ENCODE peak calls at places on chromosomes 5 and 9, in five cellular contexts. T is psoas muscle, Q is glutamatergic neuron, M is left ventricle myocardium inferior, D is GM23338. W is an unnamed sample.

GRCh38 chr5:145495741-145496140 is 339.4 kb downstream of the PRELID2 start:
- DNase-seq in M (no peak), T (no peak), D (no peak), Q (no peak), W (peak)

GRCh38 chr9:71683598-71684235 is 84.6 kb downstream of the CEMIP2 start:
- DNase-seq in D (peak), M (no peak), T (no peak), Q (no peak), W (no peak)

GRCh38 chr9:129069128-129069824 is 11.6 kb upstream of the DOLPP1 start:
- DNase-seq in Q (no peak), T (peak), D (no peak), M (peak), W (peak)

GRCh38 chr5:73318308-73318719 is 130.3 kb downstream of the FOXD1 start:
- DNase-seq in Q (no peak), D (no peak), T (no peak), M (no peak), W (no peak)

GRCh38 chr5:126464959-126465358 is 41.8 kb downstream of the GRAMD2B start:
- DNase-seq in D (no peak), T (no peak), Q (no peak), M (no peak), W (no peak)

GRCh38 chr5:126811515-126812198 is 34.7 kb downstream of the LMNB1 start:
- DNase-seq in M (no peak), T (no peak), Q (no peak), D (no peak), W (peak)

GRCh38 chr9:123364241-123364824 is 8.3 kb downstream of the CRB2 start:
- DNase-seq in D (no peak), M (no peak), T (no peak), Q (no peak), W (no peak)

GRCh38 chr5:60533789-60534188 is 166.2 kb downstream of the DEPDC1B start:
- DNase-seq in Q (no peak), M (no peak), D (no peak), T (no peak), W (no peak)

GRCh38 chr9:16526380-16526779 is 344.1 kb downstream of the BNC2 start:
- DNase-seq in D (no peak), Q (no peak), T (no peak), M (no peak), W (no peak)

GRCh38 chr9:109248133-109248581 is 72.7 kb downstream of the EPB41L4B start:
- DNase-seq in M (no peak), T (no peak), D (no peak), Q (no peak), W (no peak)

GRCh38 chr9:117656007-117656406 is 48.2 kb upstream of the TLR4 start:
- DNase-seq in M (no peak), T (no peak), D (no peak), Q (no peak), W (no peak)

GRCh38 chr5:95728494-95729114 is 2.5 kb upstream of the RHOBTB3 start:
- DNase-seq in Q (no peak), M (no peak), D (peak), T (no peak), W (peak)

GRCh38 chr9:134174526-134175290 is 10.3 kb upstream of the RNU6ATAC start:
- DNase-seq in M (no peak), T (no peak), D (no peak), Q (no peak), W (no peak)

GRCh38 chr5:134247411-134247810 is 21.5 kb upstream of the PPP2CA start:
- DNase-seq in M (no peak), T (no peak), Q (no peak), D (no peak), W (no peak)

GRCh38 chr9:36903541-36904435 is 130.3 kb downstream of the PAX5 start:
- DNase-seq in D (no peak), T (no peak), M (no peak), Q (no peak), W (peak)

GRCh38 chr9:36862206-36863145 is 171.6 kb downstream of the PAX5 start:
- DNase-seq in D (peak), M (no peak), T (no peak), Q (peak), W (peak)

GRCh38 chr5:17114715-17115599 is 102.5 kb upstream of the BASP1 start:
- DNase-seq in D (no peak), T (no peak), Q (no peak), M (no peak), W (no peak)

GRCh38 chr5:145554399-145554798 is 280.7 kb downstream of the PRELID2 start:
- DNase-seq in T (no peak), D (no peak), Q (no peak), M (no peak), W (no peak)

GRCh38 chr5:91380491-91381133 is 2.5 kb downstream of the ARRDC3 start:
- DNase-seq in D (peak), Q (peak), T (peak), M (peak), W (peak)

GRCh38 chr5:657570-657969 is 35.6 kb downstream of the TPPP start:
- DNase-seq in T (no peak), Q (no peak), M (no peak), D (no peak), W (no peak)

GRCh38 chr9:18485691-18486090 is 11.7 kb downstream of the ADAMTSL1 start:
- DNase-seq in M (no peak), Q (no peak), D (no peak), T (no peak), W (no peak)

GRCh38 chr9:69809304-69809863 is 11.2 kb upstream of the CFAP95 start:
- DNase-seq in Q (no peak), D (peak), M (no peak), T (no peak), W (peak)

GRCh38 chr5:55338092-55338613 is 30.4 kb downstream of the MTREX start:
- DNase-seq in D (no peak), Q (no peak), T (no peak), M (no peak), W (no peak)

GRCh38 chr5:123755587-123756324 is 243.8 kb downstream of the CSNK1G3 start:
- DNase-seq in Q (no peak), M (no peak), T (no peak), D (no peak), W (no peak)

GRCh38 chr5:140038373-140038957 is 4.6 kb downstream of the NRG2 start:
- DNase-seq in M (no peak), T (no peak), D (peak), Q (no peak), W (no peak)

GRCh38 chr9:135083831-135084230 is 3.6 kb upstream of the OLFM1 start:
- DNase-seq in D (no peak), M (no peak), T (no peak), Q (no peak), W (no peak)

GRCh38 chr5:143800715-143801114 is 11.2 kb upstream of the HMHB1 start:
- DNase-seq in Q (no peak), T (no peak), D (no peak), M (no peak), W (no peak)

GRCh38 chr9:34546834-34547827 is 24.3 kb upstream of the ENHO start:
- DNase-seq in Q (peak), M (peak), D (peak), T (peak), W (peak)

GRCh38 chr5:123708074-123708806 is 196.3 kb downstream of the CSNK1G3 start:
- DNase-seq in Q (no peak), T (no peak), M (no peak), D (no peak), W (no peak)

GRCh38 chr5:15350614-15351013 is 149.4 kb upstream of the FBXL7 start:
- DNase-seq in Q (no peak), M (no peak), D (no peak), T (no peak), W (no peak)

GRCh38 chr5:173329370-173330150 is 1.3 kb upstream of the STC2 start:
- DNase-seq in Q (peak), T (no peak), M (no peak), D (peak), W (peak)

GRCh38 chr5:29853711-29854110 is 1339.8 kb upstream of the CDH6 start:
- DNase-seq in Q (no peak), M (no peak), T (no peak), D (no peak), W (no peak)

GRCh38 chr5:34655354-34655991 is 655 bp upstream of the RAI14 start:
- DNase-seq in T (no peak), D (peak), Q (peak), M (no peak), W (peak)

GRCh38 chr5:102080288-102080687 is 215.8 kb downstream of the SLCO4C1 start:
- DNase-seq in D (no peak), Q (no peak), T (no peak), M (no peak), W (no peak)

GRCh38 chr5:14659821-14660607 is 4.5 kb upstream of the OTULIN start:
- DNase-seq in M (no peak), Q (no peak), D (no peak), T (no peak), W (no peak)

GRCh38 chr9:82606761-82607382 is 456.1 kb downstream of the RASEF start:
- DNase-seq in D (peak), Q (peak), T (no peak), M (no peak), W (peak)

GRCh38 chr9:11045589-11045988 is 432.8 kb upstream of the PTPRD start:
- DNase-seq in D (peak), M (no peak), T (no peak), Q (no peak), W (no peak)
- TF ChIP-seq CTCF in D (no peak), M (no peak), T (no peak), Q (no peak), W (no peak)

DNA sequence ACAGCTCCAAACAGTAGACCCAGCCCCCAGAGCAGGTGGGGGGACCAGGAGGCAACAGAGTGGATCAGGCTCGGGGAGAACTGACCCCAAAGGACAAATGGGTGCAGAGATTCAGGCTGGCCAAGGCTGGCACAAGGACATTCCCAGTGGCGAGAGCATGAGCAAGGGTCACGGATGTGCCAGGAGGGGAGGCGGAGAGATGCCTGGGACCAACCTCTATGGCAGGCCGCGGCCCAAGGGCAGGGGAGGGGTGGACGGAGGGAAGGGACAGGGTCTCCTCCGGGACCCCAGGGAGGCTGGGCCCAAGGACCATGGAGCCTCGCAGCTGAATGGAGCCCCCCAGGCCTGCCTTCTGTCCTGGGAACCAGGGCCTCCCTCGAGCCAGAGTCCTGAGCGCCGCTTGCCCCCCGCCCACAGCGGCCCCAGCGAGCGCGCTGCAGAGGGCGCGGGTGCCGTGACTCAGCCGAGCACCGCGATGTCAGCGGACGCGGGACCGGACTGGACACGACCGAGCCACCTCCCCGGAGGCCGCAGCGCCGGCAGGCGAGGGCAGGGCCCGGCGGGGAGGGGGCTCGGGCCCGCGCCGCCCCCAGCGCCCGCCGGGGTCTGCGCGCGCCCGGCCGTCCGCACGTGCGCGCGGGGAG is 546 bp downstream of the ABCA2 start:
- DNase-seq in M (no peak), Q (peak), T (no peak), D (peak), W (no peak)
- TF ChIP-seq CTCF in M (no peak), Q (no peak), T (no peak), D (no peak), W (no peak)

GRCh38 chr5:66680804-66681203 is 84.6 kb downstream of the MAST4 start:
- DNase-seq in D (no peak), Q (no peak), T (no peak), M (no peak), W (no peak)
- TF ChIP-seq CTCF in D (peak), Q (peak), T (no peak), M (peak), W (no peak)

DNA sequence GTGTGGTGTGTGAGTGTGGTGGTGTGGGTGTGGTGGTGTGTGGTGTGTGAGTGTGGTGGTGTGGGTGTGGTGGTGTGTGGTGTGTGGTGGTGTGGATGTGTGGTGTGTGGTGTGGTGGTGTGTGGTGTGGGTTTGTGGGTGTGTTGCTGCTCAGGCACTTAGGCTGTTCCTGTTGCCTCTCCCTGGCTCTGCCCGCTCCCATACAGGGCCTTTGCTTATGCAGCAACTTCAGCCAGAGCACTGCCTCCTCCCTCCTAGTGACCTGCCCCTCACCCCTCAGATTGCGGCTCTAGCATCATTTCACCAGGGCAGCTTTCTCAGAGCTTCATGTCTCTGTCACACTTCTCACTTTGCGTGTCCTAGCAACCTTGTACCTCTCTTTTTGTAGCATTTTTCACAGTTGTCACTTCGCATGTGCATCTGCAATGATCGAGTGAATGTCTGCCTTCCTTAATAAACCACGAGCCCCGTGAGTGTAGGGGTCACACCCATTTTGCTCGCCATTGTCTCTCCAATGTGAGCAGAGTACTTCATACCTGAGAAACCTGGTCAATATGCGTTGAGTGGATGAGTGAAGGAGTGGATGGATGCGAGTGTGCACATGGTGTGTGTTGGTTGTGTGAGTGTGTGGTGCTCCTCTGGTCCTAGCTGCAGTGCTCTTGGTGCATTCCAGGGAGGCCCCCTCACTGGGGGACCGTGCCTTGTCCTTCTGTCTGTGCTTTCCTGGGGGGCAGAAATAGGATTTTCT is 167.9 kb upstream of the PANK3 start:
- DNase-seq in M (no peak), T (no peak), Q (no peak), D (peak), W (no peak)
- TF ChIP-seq CTCF in M (no peak), T (no peak), Q (no peak), D (no peak), W (no peak)

GRCh38 chr5:179878222-179879002 is 19.8 kb upstream of the MRNIP start:
- DNase-seq in M (no peak), D (no peak), Q (no peak), T (no peak), W (no peak)
- TF ChIP-seq CTCF in M (no peak), D (no peak), Q (no peak), T (no peak), W (no peak)

GRCh38 chr5:180208435-180209081 is 453 bp downstream of the RASGEF1C start:
- DNase-seq in T (no peak), D (peak), M (no peak), Q (peak), W (no peak)
- TF ChIP-seq CTCF in T (no peak), D (no peak), M (no peak), Q (no peak), W (no peak)

GRCh38 chr9:38620483-38621433 is at the start of gene ANKRD18A:
- DNase-seq in M (peak), D (peak), Q (peak), T (peak), W (peak)
- TF ChIP-seq CTCF in M (peak), D (peak), Q (peak), T (peak), W (peak)

W was measured in activated CD8-positive, alpha-beta T cell treated with anti-CD3 and anti-CD28 coated beads for 36 hours.